ENCODE peak calls at places on chromosomes 16 and 17, in five cellular contexts. One of them, this sample, is unnamed.
A peak's percentile ranks its signal among the peaks of the same experiment; 100 is the strongest.

GRCh38 chr16:82282662-82283061 is 112.6 kb upstream of the MPHOSPH6 start:
- DNase-seq in GF-D8: no peak
- DNase-seq in fibroblast of pulmonary artery: no peak
- DNase-seq in stimulated activated CD8-positive, alpha-beta memory T cell treated with anti-CD3 and anti-CD28 coated beads, Interleukin-4, amount 100 ng/mL, for 1 hour: no peak
- DNase-seq in mammary epithelial cell: no peak
- DNase-seq in this sample: no peak

GRCh38 chr16:68090109-68090508 is 4.9 kb downstream of the NFATC3 start:
- DNase-seq in GF-D8: peak; percentile 29
- DNase-seq in fibroblast of pulmonary artery: no peak
- DNase-seq in stimulated activated CD8-positive, alpha-beta memory T cell treated with anti-CD3 and anti-CD28 coated beads, Interleukin-4, amount 100 ng/mL, for 1 hour: no peak
- DNase-seq in mammary epithelial cell: no peak
- DNase-seq in this sample: no peak

GRCh38 chr17:16423226-16423872 is 8.0 kb downstream of the TRPV2 start:
- DNase-seq in GF-D8: no peak
- DNase-seq in fibroblast of pulmonary artery: no peak
- DNase-seq in stimulated activated CD8-positive, alpha-beta memory T cell treated with anti-CD3 and anti-CD28 coated beads, Interleukin-4, amount 100 ng/mL, for 1 hour: no peak
- DNase-seq in mammary epithelial cell: no peak
- DNase-seq in this sample: no peak

GRCh38 chr16:56409195-56409594 is 16.1 kb downstream of the AMFR start:
- DNase-seq in GF-D8: no peak
- DNase-seq in fibroblast of pulmonary artery: peak; percentile 65
- DNase-seq in stimulated activated CD8-positive, alpha-beta memory T cell treated with anti-CD3 and anti-CD28 coated beads, Interleukin-4, amount 100 ng/mL, for 1 hour: no peak
- DNase-seq in mammary epithelial cell: peak; percentile 62
- DNase-seq in this sample: peak; percentile 83

GRCh38 chr17:48621410-48622387 is 4.5 kb downstream of the HOXB9 start:
- DNase-seq in GF-D8: no peak
- DNase-seq in fibroblast of pulmonary artery: no peak
- DNase-seq in stimulated activated CD8-positive, alpha-beta memory T cell treated with anti-CD3 and anti-CD28 coated beads, Interleukin-4, amount 100 ng/mL, for 1 hour: no peak
- DNase-seq in mammary epithelial cell: no peak
- DNase-seq in this sample: no peak

GRCh38 chr16:88988980-88989791 is 12.2 kb upstream of the CBFA2T3 start:
- DNase-seq in GF-D8: no peak
- DNase-seq in fibroblast of pulmonary artery: no peak
- DNase-seq in stimulated activated CD8-positive, alpha-beta memory T cell treated with anti-CD3 and anti-CD28 coated beads, Interleukin-4, amount 100 ng/mL, for 1 hour: no peak
- DNase-seq in mammary epithelial cell: no peak
- DNase-seq in this sample: no peak

GRCh38 chr17:14515015-14515414 is 214.1 kb downstream of the HS3ST3B1 start:
- DNase-seq in GF-D8: no peak
- DNase-seq in fibroblast of pulmonary artery: no peak
- DNase-seq in stimulated activated CD8-positive, alpha-beta memory T cell treated with anti-CD3 and anti-CD28 coated beads, Interleukin-4, amount 100 ng/mL, for 1 hour: no peak
- DNase-seq in mammary epithelial cell: no peak
- DNase-seq in this sample: no peak

GRCh38 chr16:97822-98221 is 19.8 kb downstream of the MPG start:
- DNase-seq in GF-D8: no peak
- DNase-seq in fibroblast of pulmonary artery: no peak
- DNase-seq in stimulated activated CD8-positive, alpha-beta memory T cell treated with anti-CD3 and anti-CD28 coated beads, Interleukin-4, amount 100 ng/mL, for 1 hour: no peak
- DNase-seq in mammary epithelial cell: no peak
- DNase-seq in this sample: no peak

This sample was measured in MCF 10A.